ENCODE peak calls at places on chromosomes 7 and 10, in nine cellular contexts. One of them, this sample, is unnamed.

GRCh38 chr10:31059323-31059722 is 27.7 kb upstream of the ZNF438 start:
- DNase-seq in neuronal stem cell: no peak
- DNase-seq in mesendoderm: no peak
- DNase-seq in body of pancreas: no peak
- DNase-seq in effector memory CD4-positive, alpha-beta T cell: no peak
- DNase-seq in WERI-Rb-1: no peak
- DNase-seq in K562: no peak
- DNase-seq in endothelial cell of umbilical vein: peak; percentile 76
- DNase-seq in right atrium auricular region: no peak
- DNase-seq in this sample: no peak

GRCh38 chr10:121681982-121682687 is 83.9 kb upstream of the FGFR2 start:
- DNase-seq in neuronal stem cell: no peak
- DNase-seq in mesendoderm: no peak
- DNase-seq in body of pancreas: no peak
- DNase-seq in effector memory CD4-positive, alpha-beta T cell: no peak
- DNase-seq in WERI-Rb-1: no peak
- DNase-seq in K562: no peak
- DNase-seq in endothelial cell of umbilical vein: peak; percentile 26
- DNase-seq in right atrium auricular region: no peak
- DNase-seq in this sample: no peak

GRCh38 chr7:155945670-155946325 is 133.5 kb upstream of the SHH start:
- DNase-seq in neuronal stem cell: no peak
- DNase-seq in mesendoderm: no peak
- DNase-seq in body of pancreas: no peak
- DNase-seq in effector memory CD4-positive, alpha-beta T cell: no peak
- DNase-seq in WERI-Rb-1: no peak
- DNase-seq in K562: no peak
- DNase-seq in endothelial cell of umbilical vein: no peak
- DNase-seq in right atrium auricular region: no peak
- DNase-seq in this sample: no peak

GRCh38 chr7:102221961-102222360 is 64.7 kb upstream of the SH2B2 start:
- DNase-seq in neuronal stem cell: no peak
- DNase-seq in mesendoderm: no peak
- DNase-seq in body of pancreas: no peak
- DNase-seq in effector memory CD4-positive, alpha-beta T cell: no peak
- DNase-seq in WERI-Rb-1: no peak
- DNase-seq in K562: no peak
- DNase-seq in endothelial cell of umbilical vein: no peak
- DNase-seq in right atrium auricular region: no peak
- DNase-seq in this sample: no peak

GRCh38 chr7:100586266-100587025 is at the start of gene FBXO24:
- DNase-seq in neuronal stem cell: peak; percentile 100
- DNase-seq in mesendoderm: peak; percentile 100
- DNase-seq in body of pancreas: peak; percentile 99
- DNase-seq in effector memory CD4-positive, alpha-beta T cell: peak; percentile 99
- DNase-seq in WERI-Rb-1: peak; percentile 99
- DNase-seq in K562: peak; percentile 100
- DNase-seq in endothelial cell of umbilical vein: peak; percentile 100
- DNase-seq in right atrium auricular region: peak; percentile 100
- DNase-seq in this sample: peak; percentile 100

GRCh38 chr10:71727429-71728217 is 8.0 kb upstream of the C10orf105 start:
- DNase-seq in neuronal stem cell: no peak
- DNase-seq in mesendoderm: no peak
- DNase-seq in body of pancreas: peak; percentile 53
- DNase-seq in effector memory CD4-positive, alpha-beta T cell: peak; percentile 58
- DNase-seq in WERI-Rb-1: no peak
- DNase-seq in K562: peak; percentile 63
- DNase-seq in endothelial cell of umbilical vein: no peak
- DNase-seq in right atrium auricular region: peak; percentile 79
- DNase-seq in this sample: no peak

GRCh38 chr7:5622286-5622685 is 159.2 kb downstream of the RNF216 start:
- DNase-seq in neuronal stem cell: no peak
- DNase-seq in mesendoderm: no peak
- DNase-seq in body of pancreas: no peak
- DNase-seq in effector memory CD4-positive, alpha-beta T cell: no peak
- DNase-seq in WERI-Rb-1: no peak
- DNase-seq in K562: no peak
- DNase-seq in endothelial cell of umbilical vein: no peak
- DNase-seq in right atrium auricular region: no peak
- DNase-seq in this sample: no peak

GRCh38 chr7:20310963-20311742 is 19.5 kb upstream of the ITGB8 start:
- DNase-seq in neuronal stem cell: no peak
- DNase-seq in mesendoderm: peak; percentile 56
- DNase-seq in body of pancreas: no peak
- DNase-seq in effector memory CD4-positive, alpha-beta T cell: no peak
- DNase-seq in WERI-Rb-1: no peak
- DNase-seq in K562: peak; percentile 75
- DNase-seq in endothelial cell of umbilical vein: peak; percentile 76
- DNase-seq in right atrium auricular region: no peak
- DNase-seq in this sample: peak; percentile 70

GRCh38 chr10:101092742-101093386 is 31.1 kb downstream of the KAZALD1 start:
- DNase-seq in neuronal stem cell: peak; percentile 14
- DNase-seq in mesendoderm: no peak
- DNase-seq in body of pancreas: no peak
- DNase-seq in effector memory CD4-positive, alpha-beta T cell: no peak
- DNase-seq in WERI-Rb-1: no peak
- DNase-seq in K562: no peak
- DNase-seq in endothelial cell of umbilical vein: no peak
- DNase-seq in right atrium auricular region: no peak
- DNase-seq in this sample: no peak

GRCh38 chr7:80929619-80930018 is 10.8 kb upstream of the SEMA3C start:
- DNase-seq in neuronal stem cell: no peak
- DNase-seq in mesendoderm: no peak
- DNase-seq in body of pancreas: no peak
- DNase-seq in effector memory CD4-positive, alpha-beta T cell: no peak
- DNase-seq in WERI-Rb-1: no peak
- DNase-seq in K562: no peak
- DNase-seq in endothelial cell of umbilical vein: no peak
- DNase-seq in right atrium auricular region: no peak
- DNase-seq in this sample: peak; percentile 54

GRCh38 chr7:80935971-80936370 is 17.1 kb upstream of the SEMA3C start:
- DNase-seq in neuronal stem cell: no peak
- DNase-seq in mesendoderm: no peak
- DNase-seq in body of pancreas: no peak
- DNase-seq in effector memory CD4-positive, alpha-beta T cell: no peak
- DNase-seq in WERI-Rb-1: no peak
- DNase-seq in K562: no peak
- DNase-seq in endothelial cell of umbilical vein: no peak
- DNase-seq in right atrium auricular region: no peak
- DNase-seq in this sample: no peak

GRCh38 chr7:80937336-80937735 is 18.5 kb upstream of the SEMA3C start:
- DNase-seq in neuronal stem cell: no peak
- DNase-seq in mesendoderm: no peak
- DNase-seq in body of pancreas: no peak
- DNase-seq in effector memory CD4-positive, alpha-beta T cell: no peak
- DNase-seq in WERI-Rb-1: no peak
- DNase-seq in K562: no peak
- DNase-seq in endothelial cell of umbilical vein: no peak
- DNase-seq in right atrium auricular region: no peak
- DNase-seq in this sample: no peak

DNA sequence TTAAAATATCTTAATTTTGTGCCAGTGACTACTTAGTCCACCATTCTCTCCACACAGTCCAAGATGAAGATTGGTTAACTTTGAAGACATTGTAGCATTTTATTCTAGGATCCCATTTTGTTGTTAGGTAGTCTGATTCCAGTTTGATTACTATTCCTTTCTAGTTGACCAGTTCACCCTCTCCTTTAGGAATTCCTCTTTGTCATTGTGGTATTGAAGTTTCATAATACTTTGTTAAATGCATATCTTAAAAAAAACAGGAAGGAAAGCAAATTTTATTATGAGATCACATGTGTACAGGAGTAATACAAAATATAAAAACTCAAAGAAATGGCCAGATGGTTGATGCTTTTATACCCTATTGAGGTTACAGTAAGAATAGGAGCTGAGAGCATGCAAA is 15.4 kb upstream of the SEMA3C start:
- DNase-seq in neuronal stem cell: no peak
- DNase-seq in mesendoderm: no peak
- DNase-seq in body of pancreas: no peak
- DNase-seq in effector memory CD4-positive, alpha-beta T cell: no peak
- DNase-seq in WERI-Rb-1: no peak
- DNase-seq in K562: no peak
- DNase-seq in endothelial cell of umbilical vein: no peak
- DNase-seq in right atrium auricular region: no peak
- DNase-seq in this sample: no peak
- H3K27ac ChIP-seq in neuronal stem cell: no peak overlapping the region
- H3K27ac ChIP-seq in mesendoderm: no peak overlapping the region
- H3K27ac ChIP-seq in body of pancreas: no peak overlapping the region
- H3K27ac ChIP-seq in effector memory CD4-positive, alpha-beta T cell: no peak overlapping the region
- H3K27ac ChIP-seq in WERI-Rb-1: no peak overlapping the region
- H3K27ac ChIP-seq in K562: no peak overlapping the region
- H3K27ac ChIP-seq in endothelial cell of umbilical vein: no peak overlapping the region
- H3K27ac ChIP-seq in right atrium auricular region: no peak overlapping the region
- H3K27ac ChIP-seq in this sample: no peak overlapping the region

DNA sequence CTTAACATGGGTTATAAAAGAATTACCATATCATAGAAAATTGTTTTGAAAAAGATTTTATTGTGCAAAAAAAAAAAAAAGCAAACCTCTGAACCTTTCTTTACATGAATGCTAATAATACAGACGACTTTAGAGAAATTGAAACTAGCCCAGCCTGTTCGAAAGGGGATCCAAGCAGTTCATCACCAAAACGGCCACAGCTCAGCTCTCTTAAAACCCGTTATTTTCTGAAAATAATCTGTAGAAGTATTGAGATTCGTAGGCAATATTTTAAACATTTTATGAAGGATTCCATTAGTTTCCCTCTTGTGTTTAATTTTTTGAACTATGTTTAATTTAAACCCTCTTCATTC is 9.9 kb upstream of the GSAP start:
- DNase-seq in neuronal stem cell: no peak
- DNase-seq in mesendoderm: peak; percentile 18
- DNase-seq in body of pancreas: no peak
- DNase-seq in effector memory CD4-positive, alpha-beta T cell: no peak
- DNase-seq in WERI-Rb-1: no peak
- DNase-seq in K562: no peak
- DNase-seq in endothelial cell of umbilical vein: no peak
- DNase-seq in right atrium auricular region: no peak
- DNase-seq in this sample: no peak
- H3K4me3 ChIP-seq in neuronal stem cell: no peak overlapping the region
- H3K4me3 ChIP-seq in mesendoderm: no peak overlapping the region
- H3K4me3 ChIP-seq in body of pancreas: no peak overlapping the region
- H3K4me3 ChIP-seq in effector memory CD4-positive, alpha-beta T cell: no peak overlapping the region
- H3K4me3 ChIP-seq in WERI-Rb-1: no peak overlapping the region
- H3K4me3 ChIP-seq in K562: no peak overlapping the region
- H3K4me3 ChIP-seq in endothelial cell of umbilical vein: no peak overlapping the region
- H3K4me3 ChIP-seq in right atrium auricular region: no peak overlapping the region
- H3K4me3 ChIP-seq in this sample: peak overlapping the region; percentile 1

DNA sequence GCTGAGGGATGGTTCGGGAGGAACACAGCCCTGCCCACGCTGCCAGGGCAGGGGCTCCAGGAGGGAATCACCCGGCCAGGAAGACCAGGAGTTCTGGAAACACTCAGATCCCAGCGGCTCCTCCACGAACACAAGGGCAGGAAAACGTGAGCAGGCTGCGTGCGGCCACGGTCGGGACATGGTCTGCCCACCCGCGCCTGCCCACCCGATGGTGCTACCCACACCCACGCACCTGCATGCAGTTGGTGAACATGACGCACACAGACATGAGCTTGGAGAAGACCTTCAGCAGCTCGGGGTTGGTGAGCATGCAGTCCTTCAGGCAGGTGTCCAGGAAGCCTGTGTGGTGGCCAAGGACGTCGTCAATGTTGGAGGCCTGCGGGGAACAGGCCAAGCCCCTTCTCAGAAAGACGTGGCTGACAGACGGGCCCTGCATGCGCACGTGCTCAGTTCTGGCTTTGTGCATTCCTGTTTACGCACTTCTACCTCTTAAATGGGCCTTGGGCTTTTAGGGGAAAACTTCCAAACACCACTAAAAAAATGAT is 6.2 kb upstream of the ADAM8 start:
- DNase-seq in neuronal stem cell: no peak
- DNase-seq in mesendoderm: no peak
- DNase-seq in body of pancreas: no peak
- DNase-seq in effector memory CD4-positive, alpha-beta T cell: no peak
- DNase-seq in WERI-Rb-1: no peak
- DNase-seq in K562: no peak
- DNase-seq in endothelial cell of umbilical vein: no peak
- DNase-seq in right atrium auricular region: no peak
- DNase-seq in this sample: no peak
- H3K36me3 ChIP-seq in neuronal stem cell: peaks cover 38% of the 10 kb centered on the region
- H3K36me3 ChIP-seq in mesendoderm: peaks cover 8% of the 10 kb centered on the region
- H3K36me3 ChIP-seq in body of pancreas: peaks cover 29% of the 10 kb centered on the region
- H3K36me3 ChIP-seq in effector memory CD4-positive, alpha-beta T cell: peaks cover 57% of the 10 kb centered on the region
- H3K36me3 ChIP-seq in WERI-Rb-1: peaks cover 56% of the 10 kb centered on the region
- H3K36me3 ChIP-seq in K562: peaks cover 63% of the 10 kb centered on the region
- H3K36me3 ChIP-seq in endothelial cell of umbilical vein: peaks cover 7% of the 10 kb centered on the region
- H3K36me3 ChIP-seq in right atrium auricular region: peaks cover 85% of the 10 kb centered on the region
- H3K36me3 ChIP-seq in this sample: peaks cover 51% of the 10 kb centered on the region

GRCh38 chr7:150715293-150715692 is 1.1 kb upstream of the GIMAP1 start:
- DNase-seq in neuronal stem cell: no peak
- DNase-seq in mesendoderm: no peak
- DNase-seq in body of pancreas: no peak
- DNase-seq in effector memory CD4-positive, alpha-beta T cell: no peak
- DNase-seq in WERI-Rb-1: no peak
- DNase-seq in K562: no peak
- DNase-seq in endothelial cell of umbilical vein: no peak
- DNase-seq in right atrium auricular region: no peak
- DNase-seq in this sample: no peak

GRCh38 chr7:150717821-150718420 is 1.5 kb downstream of the GIMAP1 start:
- DNase-seq in neuronal stem cell: no peak
- DNase-seq in mesendoderm: no peak
- DNase-seq in body of pancreas: no peak
- DNase-seq in effector memory CD4-positive, alpha-beta T cell: no peak
- DNase-seq in WERI-Rb-1: peak; percentile 25
- DNase-seq in K562: no peak
- DNase-seq in endothelial cell of umbilical vein: peak; percentile 52
- DNase-seq in right atrium auricular region: no peak
- DNase-seq in this sample: no peak

GRCh38 chr7:150715738-150716137 is 675 bp upstream of the GIMAP1 start:
- DNase-seq in neuronal stem cell: no peak
- DNase-seq in mesendoderm: no peak
- DNase-seq in body of pancreas: no peak
- DNase-seq in effector memory CD4-positive, alpha-beta T cell: no peak
- DNase-seq in WERI-Rb-1: no peak
- DNase-seq in K562: no peak
- DNase-seq in endothelial cell of umbilical vein: no peak
- DNase-seq in right atrium auricular region: no peak
- DNase-seq in this sample: no peak

GRCh38 chr7:150716368-150716767 is at the start of gene GIMAP1:
- DNase-seq in neuronal stem cell: no peak
- DNase-seq in mesendoderm: no peak
- DNase-seq in body of pancreas: no peak
- DNase-seq in effector memory CD4-positive, alpha-beta T cell: peak; percentile 28
- DNase-seq in WERI-Rb-1: no peak
- DNase-seq in K562: no peak
- DNase-seq in endothelial cell of umbilical vein: peak; percentile 88
- DNase-seq in right atrium auricular region: peak; percentile 73
- DNase-seq in this sample: no peak

GRCh38 chr7:150716939-150717338 is 526 bp downstream of the GIMAP1 start:
- DNase-seq in neuronal stem cell: no peak
- DNase-seq in mesendoderm: no peak
- DNase-seq in body of pancreas: no peak
- DNase-seq in effector memory CD4-positive, alpha-beta T cell: no peak
- DNase-seq in WERI-Rb-1: no peak
- DNase-seq in K562: no peak
- DNase-seq in endothelial cell of umbilical vein: peak; percentile 27
- DNase-seq in right atrium auricular region: no peak
- DNase-seq in this sample: no peak
- H3K27ac ChIP-seq in neuronal stem cell: no peak overlapping the region
- H3K27ac ChIP-seq in mesendoderm: no peak overlapping the region
- H3K27ac ChIP-seq in body of pancreas: peak overlapping the region; percentile 24
- H3K27ac ChIP-seq in effector memory CD4-positive, alpha-beta T cell: peak overlapping the region; percentile 79
- H3K27ac ChIP-seq in WERI-Rb-1: no peak overlapping the region
- H3K27ac ChIP-seq in K562: no peak overlapping the region
- H3K27ac ChIP-seq in endothelial cell of umbilical vein: peak overlapping the region; percentile 39
- H3K27ac ChIP-seq in right atrium auricular region: peak overlapping the region; percentile 78
- H3K27ac ChIP-seq in this sample: no peak overlapping the region

This sample was measured in brain microvascular endothelial cell.